ENCODE peak calls at places on chromosomes 11 and 22, in four cellular contexts. One of them, this sample, is unnamed.

GRCh38 chr11:15638386-15638787 is 523.7 kb downstream of the INSC start:
- DNase-seq in caudate nucleus: no peak
- DNase-seq in right lobe of liver: no peak
- DNase-seq in posterior cingulate gyrus: no peak
- DNase-seq in this sample: no peak

GRCh38 chr22:41280065-41280464 is 5.9 kb downstream of the RANGAP1 start:
- DNase-seq in caudate nucleus: no peak
- DNase-seq in right lobe of liver: no peak
- DNase-seq in posterior cingulate gyrus: no peak
- DNase-seq in this sample: no peak

GRCh38 chr11:130166457-130166784 is 6.8 kb downstream of the ST14 start:
- DNase-seq in caudate nucleus: no peak
- DNase-seq in right lobe of liver: no peak
- DNase-seq in posterior cingulate gyrus: no peak
- DNase-seq in this sample: no peak

GRCh38 chr22:44445307-44445680 is 52.7 kb downstream of the RTL6 start:
- DNase-seq in caudate nucleus: no peak
- DNase-seq in right lobe of liver: no peak
- DNase-seq in posterior cingulate gyrus: no peak
- DNase-seq in this sample: no peak

GRCh38 chr11:34243620-34244493 is 114.0 kb downstream of the ABTB2 start:
- DNase-seq in caudate nucleus: no peak
- DNase-seq in right lobe of liver: no peak
- DNase-seq in posterior cingulate gyrus: no peak
- DNase-seq in this sample: no peak

GRCh38 chr11:76025068-76025467 is 181.2 kb downstream of the WNT11 start:
- DNase-seq in caudate nucleus: no peak
- DNase-seq in right lobe of liver: no peak
- DNase-seq in posterior cingulate gyrus: no peak
- DNase-seq in this sample: no peak

GRCh38 chr11:64447717-64448598 is 89.0 kb downstream of the RPS6KA4 start:
- DNase-seq in caudate nucleus: no peak
- DNase-seq in right lobe of liver: peak; percentile 79
- DNase-seq in posterior cingulate gyrus: no peak
- DNase-seq in this sample: peak; percentile 89

GRCh38 chr22:30837531-30837930 is 131.0 kb downstream of the MORC2 start:
- DNase-seq in caudate nucleus: no peak
- DNase-seq in right lobe of liver: no peak
- DNase-seq in posterior cingulate gyrus: peak; percentile 74
- DNase-seq in this sample: no peak

GRCh38 chr22:23047265-23047664 is 23.1 kb upstream of the GNAZ start:
- DNase-seq in caudate nucleus: no peak
- DNase-seq in right lobe of liver: no peak
- DNase-seq in posterior cingulate gyrus: no peak
- DNase-seq in this sample: no peak

GRCh38 chr22:20725987-20726558 is 47.8 kb upstream of the SERPIND1 start:
- DNase-seq in caudate nucleus: no peak
- DNase-seq in right lobe of liver: no peak
- DNase-seq in posterior cingulate gyrus: no peak
- DNase-seq in this sample: no peak

GRCh38 chr11:65525659-65526480 is 987 bp downstream of the SCYL1 start:
- DNase-seq in caudate nucleus: no peak
- DNase-seq in right lobe of liver: peak; percentile 59
- DNase-seq in posterior cingulate gyrus: peak; percentile 21
- DNase-seq in this sample: no peak

GRCh38 chr11:35105319-35106063 is 33.5 kb upstream of the CD44 start:
- DNase-seq in caudate nucleus: no peak
- DNase-seq in right lobe of liver: no peak
- DNase-seq in posterior cingulate gyrus: no peak
- DNase-seq in this sample: peak; percentile 50